ENCODE peak calls at places on chromosomes 7 and 10, in five cellular contexts. One of them, this sample, is unnamed. For H3K4me1, the result is how much of the 10 kb centered on the place peaks cover.

GRCh38 chr7:22700559-22701002 is 26.4 kb upstream of the IL6 start:
- DNase-seq in H9: no peak
- DNase-seq in mesenchymal stem cell: peak
- DNase-seq in neuronal stem cell: no peak
- DNase-seq in H1: no peak
- DNase-seq in this sample: no peak

GRCh38 chr10:19408924-19409323 is 360.3 kb downstream of the MALRD1 start:
- DNase-seq in H1: no peak
- DNase-seq in H9: no peak
- DNase-seq in neuronal stem cell: no peak
- DNase-seq in mesenchymal stem cell: no peak
- DNase-seq in this sample: peak

GRCh38 chr7:31079126-31079918 is 27.2 kb downstream of the ADCYAP1R1 start:
- DNase-seq in mesenchymal stem cell: no peak
- DNase-seq in H1: no peak
- DNase-seq in neuronal stem cell: no peak
- DNase-seq in H9: no peak
- DNase-seq in this sample: no peak

GRCh38 chr10:49359349-49360231 is 36.3 kb downstream of the DRGX start:
- DNase-seq in neuronal stem cell: no peak
- DNase-seq in H9: peak
- DNase-seq in mesenchymal stem cell: no peak
- DNase-seq in H1: no peak
- DNase-seq in this sample: no peak

GRCh38 chr7:28615091-28615490 is 202.8 kb downstream of the CREB5 start:
- DNase-seq in neuronal stem cell: no peak
- DNase-seq in H1: peak
- DNase-seq in mesenchymal stem cell: no peak
- DNase-seq in H9: peak
- DNase-seq in this sample: no peak

GRCh38 chr10:69363666-69364065 is 53.1 kb downstream of the TACR2 start:
- DNase-seq in H1: no peak
- DNase-seq in mesenchymal stem cell: no peak
- DNase-seq in neuronal stem cell: no peak
- DNase-seq in H9: no peak
- DNase-seq in this sample: peak

GRCh38 chr7:2104107-2104710 is 128.5 kb downstream of the MAD1L1 start:
- DNase-seq in H1: peak
- DNase-seq in neuronal stem cell: peak
- DNase-seq in H9: peak
- DNase-seq in mesenchymal stem cell: peak
- DNase-seq in this sample: peak

GRCh38 chr7:91883676-91884362 is 3.3 kb upstream of the MTERF1 start:
- DNase-seq in neuronal stem cell: no peak
- DNase-seq in mesenchymal stem cell: peak
- DNase-seq in H1: no peak
- DNase-seq in H9: no peak
- DNase-seq in this sample: no peak

GRCh38 chr10:126496771-126497545 is 108.7 kb upstream of the ADAM12 start:
- DNase-seq in mesenchymal stem cell: no peak
- DNase-seq in H9: no peak
- DNase-seq in H1: no peak
- DNase-seq in neuronal stem cell: no peak
- DNase-seq in this sample: no peak

GRCh38 chr10:11046766-11047165 is 29.1 kb downstream of the CELF2 start:
- DNase-seq in neuronal stem cell: no peak
- DNase-seq in H1: no peak
- DNase-seq in mesenchymal stem cell: no peak
- DNase-seq in H9: no peak
- DNase-seq in this sample: no peak

GRCh38 chr10:55747244-55747643 is 613.8 kb downstream of the ZWINT start:
- DNase-seq in mesenchymal stem cell: no peak
- DNase-seq in H1: no peak
- DNase-seq in H9: no peak
- DNase-seq in neuronal stem cell: no peak
- DNase-seq in this sample: no peak

GRCh38 chr7:75624134-75624832 is 114.5 kb downstream of the HIP1 start:
- DNase-seq in neuronal stem cell: no peak
- DNase-seq in H1: no peak
- DNase-seq in mesenchymal stem cell: peak
- DNase-seq in H9: no peak
- DNase-seq in this sample: peak

GRCh38 chr7:69399038-69399800 is 199.1 kb upstream of the AUTS2 start:
- DNase-seq in H1: peak
- DNase-seq in neuronal stem cell: no peak
- DNase-seq in mesenchymal stem cell: peak
- DNase-seq in H9: peak
- DNase-seq in this sample: no peak

GRCh38 chr7:142463401-142463850 is 205.6 kb upstream of the PRSS58 start:
- DNase-seq in H9: no peak
- DNase-seq in mesenchymal stem cell: no peak
- DNase-seq in H1: no peak
- DNase-seq in neuronal stem cell: no peak
- DNase-seq in this sample: no peak

GRCh38 chr10:22704348-22705341 is 9.7 kb downstream of the PIP4K2A start:
- DNase-seq in neuronal stem cell: no peak
- DNase-seq in H9: no peak
- DNase-seq in H1: no peak
- DNase-seq in mesenchymal stem cell: no peak
- DNase-seq in this sample: no peak

GRCh38 chr10:51422311-51423120 is 276.9 kb downstream of the CSTF2T start:
- DNase-seq in H1: peak
- DNase-seq in neuronal stem cell: no peak
- DNase-seq in mesenchymal stem cell: peak
- DNase-seq in H9: peak
- DNase-seq in this sample: peak

GRCh38 chr10:91758303-91759146 is 39.7 kb upstream of the TNKS2 start:
- DNase-seq in H1: no peak
- DNase-seq in H9: no peak
- DNase-seq in mesenchymal stem cell: peak
- DNase-seq in neuronal stem cell: peak
- DNase-seq in this sample: no peak

GRCh38 chr10:77156406-77156879 is 481.2 kb downstream of the KCNMA1 start:
- DNase-seq in mesenchymal stem cell: peak
- DNase-seq in neuronal stem cell: no peak
- DNase-seq in H9: no peak
- DNase-seq in H1: no peak
- DNase-seq in this sample: no peak

GRCh38 chr7:27329917-27330316 is 87.3 kb downstream of the EVX1 start:
- DNase-seq in H1: no peak
- DNase-seq in H9: no peak
- DNase-seq in neuronal stem cell: no peak
- DNase-seq in mesenchymal stem cell: no peak
- DNase-seq in this sample: no peak

GRCh38 chr10:103181244-103181643 is 11.8 kb downstream of the NT5C2 start:
- DNase-seq in neuronal stem cell: no peak
- DNase-seq in mesenchymal stem cell: no peak
- DNase-seq in H9: no peak
- DNase-seq in H1: no peak
- DNase-seq in this sample: no peak

GRCh38 chr7:18667466-18667865 is 171.9 kb downstream of the HDAC9 start:
- DNase-seq in H9: no peak
- DNase-seq in H1: no peak
- DNase-seq in neuronal stem cell: no peak
- DNase-seq in mesenchymal stem cell: peak
- DNase-seq in this sample: peak

GRCh38 chr10:93352638-93353383 is 129.3 kb downstream of the MYOF start:
- DNase-seq in neuronal stem cell: peak
- DNase-seq in H1: no peak
- DNase-seq in H9: no peak
- DNase-seq in mesenchymal stem cell: peak
- DNase-seq in this sample: peak

GRCh38 chr7:2880882-2881281 is 36.8 kb upstream of the GNA12 start:
- DNase-seq in H9: peak
- DNase-seq in mesenchymal stem cell: no peak
- DNase-seq in neuronal stem cell: no peak
- DNase-seq in H1: no peak
- DNase-seq in this sample: no peak

GRCh38 chr10:33193057-33193866 is 141.2 kb downstream of the NRP1 start:
- DNase-seq in H1: peak
- DNase-seq in neuronal stem cell: peak
- DNase-seq in H9: peak
- DNase-seq in mesenchymal stem cell: peak
- DNase-seq in this sample: peak

GRCh38 chr10:34015700-34016099 is 681.2 kb upstream of the NRP1 start:
- DNase-seq in neuronal stem cell: no peak
- DNase-seq in H1: no peak
- DNase-seq in mesenchymal stem cell: no peak
- DNase-seq in H9: no peak
- DNase-seq in this sample: peak

GRCh38 chr10:109282510-109282909 is 640.8 kb downstream of the XPNPEP1 start:
- DNase-seq in mesenchymal stem cell: peak
- DNase-seq in H1: no peak
- DNase-seq in H9: no peak
- DNase-seq in neuronal stem cell: no peak
- DNase-seq in this sample: peak

GRCh38 chr7:74083928-74084721 is 521 bp downstream of the LIMK1 start:
- DNase-seq in neuronal stem cell: no peak
- DNase-seq in H1: no peak
- DNase-seq in mesenchymal stem cell: peak
- DNase-seq in H9: peak
- DNase-seq in this sample: no peak

GRCh38 chr7:150567168-150567567 is at the start of gene GIMAP4:
- DNase-seq in H9: no peak
- DNase-seq in neuronal stem cell: no peak
- DNase-seq in H1: no peak
- DNase-seq in mesenchymal stem cell: no peak
- DNase-seq in this sample: no peak

GRCh38 chr7:36639826-36640225 is 84.5 kb downstream of the AOAH start:
- DNase-seq in H9: no peak
- DNase-seq in mesenchymal stem cell: no peak
- DNase-seq in neuronal stem cell: no peak
- DNase-seq in H1: no peak
- DNase-seq in this sample: no peak

GRCh38 chr10:126041804-126042231 is 145.5 kb downstream of the FANK1 start:
- DNase-seq in H9: peak
- DNase-seq in mesenchymal stem cell: peak
- DNase-seq in H1: no peak
- DNase-seq in neuronal stem cell: peak
- DNase-seq in this sample: peak

GRCh38 chr7:34900891-34901493 is 136.3 kb downstream of the DPY19L1 start:
- DNase-seq in neuronal stem cell: no peak
- DNase-seq in H9: peak
- DNase-seq in H1: no peak
- DNase-seq in mesenchymal stem cell: no peak
- DNase-seq in this sample: no peak

GRCh38 chr7:37352974-37353948 is 95.4 kb downstream of the ELMO1 start:
- DNase-seq in H9: peak
- DNase-seq in H1: peak
- DNase-seq in neuronal stem cell: no peak
- DNase-seq in mesenchymal stem cell: no peak
- DNase-seq in this sample: no peak

GRCh38 chr10:84391326-84391725 is 62.9 kb downstream of the CCSER2 start:
- DNase-seq in mesenchymal stem cell: no peak
- DNase-seq in H9: no peak
- DNase-seq in neuronal stem cell: no peak
- DNase-seq in H1: no peak
- DNase-seq in this sample: no peak

DNA sequence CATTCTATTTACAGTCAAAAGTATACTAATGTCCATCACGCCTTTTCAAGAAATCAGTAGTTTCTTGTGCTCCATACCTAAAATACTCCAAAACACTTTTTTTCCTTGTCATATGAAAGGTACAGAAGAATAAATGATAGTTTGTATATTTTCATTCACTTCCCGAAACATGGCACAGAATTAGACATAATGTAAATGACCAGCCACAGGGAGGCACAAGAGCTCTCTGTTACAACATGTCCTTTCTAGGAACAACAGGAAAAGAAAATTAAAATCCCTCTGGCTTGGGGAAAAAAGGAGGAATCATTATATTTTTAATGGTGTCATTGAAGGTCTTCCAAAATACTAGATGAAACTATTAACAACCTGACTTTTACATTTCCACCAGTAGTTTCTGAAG is 331.2 kb downstream of the ACTR3B start:
- DNase-seq in mesenchymal stem cell: no peak
- DNase-seq in neuronal stem cell: no peak
- DNase-seq in H9: no peak
- DNase-seq in H1: no peak
- DNase-seq in this sample: no peak
- H2BK12ac ChIP-seq in mesenchymal stem cell: no peak
- H2BK12ac ChIP-seq in neuronal stem cell: no peak
- H2BK12ac ChIP-seq in H9: no peak
- H2BK12ac ChIP-seq in H1: no peak
- H2BK12ac ChIP-seq in this sample: no peak

GRCh38 chr7:130891254-130892094 is 157.5 kb upstream of the KLF14 start:
- DNase-seq in neuronal stem cell: no peak
- DNase-seq in H1: no peak
- DNase-seq in mesenchymal stem cell: peak
- DNase-seq in H9: no peak
- DNase-seq in this sample: no peak
- H3K4me1 ChIP-seq in neuronal stem cell: under half
- H3K4me1 ChIP-seq in H1: under half
- H3K4me1 ChIP-seq in mesenchymal stem cell: under half
- H3K4me1 ChIP-seq in H9: under half
- H3K4me1 ChIP-seq in this sample: under half

GRCh38 chr7:121343302-121343701 is 14.5 kb downstream of the WNT16 start:
- DNase-seq in neuronal stem cell: no peak
- DNase-seq in H9: no peak
- DNase-seq in mesenchymal stem cell: peak
- DNase-seq in H1: no peak
- DNase-seq in this sample: peak
- H2BK12ac ChIP-seq in neuronal stem cell: no peak
- H2BK12ac ChIP-seq in H9: no peak
- H2BK12ac ChIP-seq in mesenchymal stem cell: no peak
- H2BK12ac ChIP-seq in H1: no peak
- H2BK12ac ChIP-seq in this sample: no peak

GRCh38 chr10:43128958-43129706 is 9.1 kb upstream of the CSGALNACT2 start:
- DNase-seq in H1: no peak
- DNase-seq in H9: peak
- DNase-seq in mesenchymal stem cell: peak
- DNase-seq in neuronal stem cell: no peak
- DNase-seq in this sample: no peak
- H3K4me1 ChIP-seq in H1: under half
- H3K4me1 ChIP-seq in H9: under half
- H3K4me1 ChIP-seq in mesenchymal stem cell: under half
- H3K4me1 ChIP-seq in neuronal stem cell: under half
- H3K4me1 ChIP-seq in this sample: under half

DNA sequence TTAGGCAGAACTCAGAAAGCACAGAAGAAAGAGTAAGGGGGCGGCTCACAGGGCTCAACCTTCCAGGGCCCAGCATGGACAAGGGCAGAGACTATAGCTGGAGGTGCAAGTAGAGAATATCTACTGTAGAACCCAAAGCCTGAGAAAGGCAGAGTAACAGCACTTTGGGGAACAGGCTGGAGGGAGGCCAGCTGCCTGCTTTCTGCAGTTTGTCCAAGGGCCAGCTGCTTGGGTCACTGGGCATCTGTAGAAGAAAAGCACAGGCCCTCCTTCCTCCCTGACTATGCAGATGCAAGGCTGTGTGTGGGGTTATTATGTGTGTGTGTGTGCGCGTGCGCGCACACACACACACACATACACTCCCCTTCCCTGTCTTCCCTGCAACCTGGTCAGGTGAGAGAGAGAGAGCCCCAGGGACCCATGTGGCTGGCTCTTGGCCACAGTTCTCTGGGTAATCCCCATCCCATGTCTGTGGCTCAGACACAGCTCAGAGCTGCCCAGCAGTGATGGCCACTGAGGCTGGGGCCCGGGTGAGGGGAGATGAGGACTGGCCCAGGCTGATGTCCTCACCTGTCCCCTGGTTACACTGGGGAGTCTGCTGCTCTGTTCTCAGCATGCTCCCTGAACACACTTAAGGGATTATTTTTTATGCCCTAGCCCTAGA is 9.0 kb downstream of the ADRA2A start:
- DNase-seq in neuronal stem cell: no peak
- DNase-seq in H9: no peak
- DNase-seq in H1: no peak
- DNase-seq in mesenchymal stem cell: no peak
- DNase-seq in this sample: no peak
- H2BK12ac ChIP-seq in neuronal stem cell: no peak
- H2BK12ac ChIP-seq in H9: no peak
- H2BK12ac ChIP-seq in H1: no peak
- H2BK12ac ChIP-seq in mesenchymal stem cell: no peak
- H2BK12ac ChIP-seq in this sample: no peak

This sample was measured in trophoblast cell.